ENCODE peak calls at places on chromosomes 1 and 21, in eight cellular contexts. Z, D, O, L, X, F, C and W are unnamed samples.

GRCh38 chr1:3903141-3904005 is 3.3 kb upstream of the C1orf174 start:
- DNase-seq in Z (no peak), D (no peak), O (no peak), L (no peak), X (no peak), F (no peak), C (no peak), W (no peak)

GRCh38 chr1:204093421-204093717 is 20.5 kb downstream of the SOX13 start:
- DNase-seq in Z (no peak), D (no peak), O (no peak), L (no peak), X (no peak), F (no peak), C (no peak), W (no peak)

GRCh38 chr1:27090921-27091320 is 64.0 kb downstream of the SLC9A1 start:
- DNase-seq in Z (no peak), D (no peak), O (no peak), L (no peak), X (no peak), F (no peak), C (no peak), W (no peak)

GRCh38 chr1:38502772-38503171 is 356.8 kb downstream of the RRAGC start:
- DNase-seq in Z (no peak), D (no peak), O (no peak), L (peak; percentile 90), X (peak; percentile 63), F (no peak), C (no peak), W (no peak)

GRCh38 chr1:101043776-101044175 is 18.2 kb upstream of the DPH5 start:
- DNase-seq in Z (no peak), D (peak; percentile 72), O (no peak), L (no peak), X (no peak), F (peak; percentile 51), C (no peak), W (peak; percentile 60)

GRCh38 chr21:33327326-33327725 is 2.6 kb downstream of the IFNAR1 start:
- DNase-seq in Z (no peak), D (no peak), O (no peak), L (no peak), X (no peak), F (no peak), C (no peak), W (no peak)

GRCh38 chr1:109050228-109050995 is 8.5 kb upstream of the WDR47 start:
- DNase-seq in Z (no peak), D (no peak), O (no peak), L (no peak), X (no peak), F (no peak), C (no peak), W (no peak)

GRCh38 chr1:157505481-157506272 is 46.6 kb downstream of the FCRL5 start:
- DNase-seq in Z (no peak), D (peak; percentile 67), O (no peak), L (peak; percentile 86), X (peak; percentile 45), F (peak; percentile 67), C (peak; percentile 67), W (peak; percentile 15)

GRCh38 chr1:25880518-25880917 is 5.0 kb upstream of the PAQR7 start:
- DNase-seq in Z (no peak), D (no peak), O (no peak), L (no peak), X (no peak), F (no peak), C (no peak), W (no peak)

GRCh38 chr1:56920551-56920950 is 45.3 kb downstream of the C8B start:
- DNase-seq in Z (no peak), D (no peak), O (no peak), L (no peak), X (no peak), F (peak; percentile 92), C (no peak), W (no peak)

GRCh38 chr21:20459838-20460237 is 538.4 kb upstream of the NCAM2 start:
- DNase-seq in Z (no peak), D (no peak), O (no peak), L (no peak), X (no peak), F (peak; percentile 8), C (no peak), W (no peak)

GRCh38 chr1:229093258-229093540 is 177.7 kb upstream of the RAB4A start:
- DNase-seq in Z (no peak), D (no peak), O (no peak), L (peak; percentile 62), X (no peak), F (no peak), C (no peak), W (no peak)

GRCh38 chr1:11498956-11499824 is 20.2 kb downstream of the DISP3 start:
- DNase-seq in Z (no peak), D (no peak), O (no peak), L (peak; percentile 71), X (peak; percentile 52), F (no peak), C (no peak), W (no peak)

GRCh38 chr1:236394905-236395779 is 1.1 kb downstream of the EDARADD start:
- DNase-seq in Z (peak; percentile 23), D (peak; percentile 8), O (no peak), L (peak; percentile 77), X (peak; percentile 46), F (no peak), C (no peak), W (peak; percentile 8)

GRCh38 chr1:24929876-24930702 is at the start of gene RUNX3:
- DNase-seq in Z (peak; percentile 87), D (no peak), O (peak; percentile 35), L (peak; percentile 79), X (peak; percentile 54), F (no peak), C (peak; percentile 65), W (no peak)

GRCh38 chr1:89980605-89981004 is 14.3 kb upstream of the ZNF326 start:
- DNase-seq in Z (no peak), D (peak; percentile 25), O (no peak), L (peak; percentile 50), X (no peak), F (no peak), C (no peak), W (no peak)

GRCh38 chr1:89457046-89457445 is 67.6 kb upstream of the LRRC8B start:
- DNase-seq in Z (no peak), D (no peak), O (no peak), L (peak; percentile 70), X (no peak), F (no peak), C (no peak), W (no peak)

GRCh38 chr1:15525043-15525958 is 1.3 kb upstream of the CASP9 start:
- DNase-seq in Z (no peak), D (peak; percentile 23), O (no peak), L (peak; percentile 62), X (peak; percentile 98), F (peak; percentile 3), C (peak; percentile 83), W (no peak)

GRCh38 chr1:7407547-7407895 is 363.6 kb upstream of the VAMP3 start:
- DNase-seq in Z (no peak), D (no peak), O (no peak), L (no peak), X (no peak), F (no peak), C (no peak), W (no peak)

GRCh38 chr1:7590426-7590790 is 180.7 kb upstream of the VAMP3 start:
- DNase-seq in Z (no peak), D (no peak), O (no peak), L (no peak), X (no peak), F (no peak), C (no peak), W (no peak)

GRCh38 chr1:12184008-12184681 is 17.4 kb downstream of the TNFRSF1B start:
- DNase-seq in Z (no peak), D (peak; percentile 77), O (no peak), L (no peak), X (peak; percentile 50), F (peak; percentile 82), C (no peak), W (peak; percentile 50)

GRCh38 chr1:159005676-159006075 is 4.0 kb upstream of the IFI16 start:
- DNase-seq in Z (no peak), D (no peak), O (no peak), L (peak; percentile 53), X (no peak), F (peak; percentile 42), C (peak; percentile 72), W (peak; percentile 37)

GRCh38 chr1:81650741-81651140 is 150.0 kb upstream of the ADGRL2 start:
- DNase-seq in Z (no peak), D (peak; percentile 5), O (no peak), L (no peak), X (no peak), F (no peak), C (no peak), W (no peak)

GRCh38 chr21:40719615-40720014 is 127.3 kb downstream of the DSCAM start:
- DNase-seq in Z (no peak), D (no peak), O (no peak), L (no peak), X (no peak), F (no peak), C (no peak), W (no peak)

GRCh38 chr1:186838380-186839076 is 9.8 kb downstream of the PLA2G4A start:
- DNase-seq in Z (no peak), D (no peak), O (no peak), L (no peak), X (no peak), F (no peak), C (peak; percentile 34), W (no peak)

GRCh38 chr1:118944133-118944532 is 44.0 kb downstream of the TBX15 start:
- DNase-seq in Z (no peak), D (no peak), O (no peak), L (no peak), X (no peak), F (peak; percentile 86), C (no peak), W (no peak)

GRCh38 chr21:35579520-35580293 is 480.6 kb downstream of the SETD4 start:
- DNase-seq in Z (no peak), D (no peak), O (no peak), L (no peak), X (no peak), F (peak; percentile 68), C (no peak), W (no peak)

GRCh38 chr1:93340090-93340489 is 5.6 kb upstream of the DR1 start:
- DNase-seq in Z (no peak), D (no peak), O (no peak), L (no peak), X (no peak), F (no peak), C (no peak), W (peak; percentile 23)